ENCODE peak calls at places on chromosomes 16 and 17, in six cellular contexts. D, P, J, I, F and V are unnamed samples.

GRCh38 chr17:73710095-73710592 is 65.9 kb upstream of the SDK2 start:
- DNase-seq in I (peak; percentile 39), D (peak; percentile 4), F (peak; percentile 91), J (peak; percentile 36), P (peak; percentile 66), V (peak; percentile 82)

GRCh38 chr17:81135503-81136283 is 29.6 kb upstream of the PVALEF start:
- DNase-seq in J (no peak), D (no peak), P (no peak), I (no peak), F (no peak), V (no peak)

GRCh38 chr17:41844971-41845370 is 7.3 kb downstream of the KLHL10 start:
- DNase-seq in P (peak; percentile 44), J (no peak), F (no peak), D (peak; percentile 35), I (no peak), V (no peak)

GRCh38 chr17:75516255-75516618 is at the start of gene TSEN54:
- DNase-seq in P (peak; percentile 84), D (peak; percentile 79), J (peak; percentile 90), I (no peak), F (peak; percentile 95), V (peak; percentile 79)

GRCh38 chr17:18964018-18964351 is 12.0 kb downstream of the SLC5A10 start:
- DNase-seq in I (no peak), F (no peak), D (no peak), J (no peak), P (peak; percentile 99), V (no peak)

GRCh38 chr16:11629071-11630030 is 38.9 kb upstream of the SNN start:
- DNase-seq in D (peak; percentile 41), P (no peak), F (no peak), J (peak; percentile 37), I (no peak), V (no peak)

GRCh38 chr17:77490361-77491183 is 349.8 kb downstream of the SEC14L1 start:
- DNase-seq in P (no peak), J (no peak), F (no peak), I (no peak), D (no peak), V (no peak)

GRCh38 chr17:48915459-48916282 is 7.5 kb downstream of the UBE2Z start:
- DNase-seq in D (peak; percentile 93), J (peak; percentile 96), P (peak; percentile 50), F (no peak), I (no peak), V (no peak)

GRCh38 chr16:17233301-17234002 is 237.3 kb downstream of the XYLT1 start:
- DNase-seq in I (no peak), F (no peak), D (no peak), J (no peak), P (no peak), V (no peak)

GRCh38 chr17:77929871-77930436 is 28.5 kb upstream of the TNRC6C start:
- DNase-seq in J (no peak), I (no peak), D (no peak), F (no peak), P (no peak), V (no peak)

GRCh38 chr16:54946909-54947308 is 16.2 kb downstream of the IRX5 start:
- DNase-seq in F (no peak), P (no peak), D (no peak), J (no peak), I (no peak), V (no peak)

GRCh38 chr16:8548166-8548565 is 42.1 kb downstream of the TMEM114 start:
- DNase-seq in I (no peak), D (no peak), P (no peak), J (no peak), F (no peak), V (no peak)

GRCh38 chr17:31724619-31725018 is 134.4 kb downstream of the COPRS start:
- DNase-seq in D (peak; percentile 58), I (no peak), J (peak; percentile 93), P (no peak), F (no peak), V (no peak)

GRCh38 chr17:82097187-82097918 is 683 bp downstream of the FASN start:
- DNase-seq in D (peak; percentile 64), I (no peak), J (peak; percentile 54), F (no peak), P (peak; percentile 80), V (no peak)

GRCh38 chr17:74325376-74325742 is 667 bp upstream of the KIF19 start:
- DNase-seq in D (no peak), J (no peak), F (no peak), I (no peak), P (no peak), V (no peak)

GRCh38 chr16:2955438-2955778 is 8.7 kb upstream of the KREMEN2 start:
- DNase-seq in F (no peak), I (no peak), D (no peak), J (no peak), P (no peak), V (no peak)
- H3K18ac ChIP-seq in F (no peak overlapping the region), I (peak overlapping the region; percentile 19), D (no peak overlapping the region), J (no peak overlapping the region), P (no peak overlapping the region), V (no peak overlapping the region)

DNA sequence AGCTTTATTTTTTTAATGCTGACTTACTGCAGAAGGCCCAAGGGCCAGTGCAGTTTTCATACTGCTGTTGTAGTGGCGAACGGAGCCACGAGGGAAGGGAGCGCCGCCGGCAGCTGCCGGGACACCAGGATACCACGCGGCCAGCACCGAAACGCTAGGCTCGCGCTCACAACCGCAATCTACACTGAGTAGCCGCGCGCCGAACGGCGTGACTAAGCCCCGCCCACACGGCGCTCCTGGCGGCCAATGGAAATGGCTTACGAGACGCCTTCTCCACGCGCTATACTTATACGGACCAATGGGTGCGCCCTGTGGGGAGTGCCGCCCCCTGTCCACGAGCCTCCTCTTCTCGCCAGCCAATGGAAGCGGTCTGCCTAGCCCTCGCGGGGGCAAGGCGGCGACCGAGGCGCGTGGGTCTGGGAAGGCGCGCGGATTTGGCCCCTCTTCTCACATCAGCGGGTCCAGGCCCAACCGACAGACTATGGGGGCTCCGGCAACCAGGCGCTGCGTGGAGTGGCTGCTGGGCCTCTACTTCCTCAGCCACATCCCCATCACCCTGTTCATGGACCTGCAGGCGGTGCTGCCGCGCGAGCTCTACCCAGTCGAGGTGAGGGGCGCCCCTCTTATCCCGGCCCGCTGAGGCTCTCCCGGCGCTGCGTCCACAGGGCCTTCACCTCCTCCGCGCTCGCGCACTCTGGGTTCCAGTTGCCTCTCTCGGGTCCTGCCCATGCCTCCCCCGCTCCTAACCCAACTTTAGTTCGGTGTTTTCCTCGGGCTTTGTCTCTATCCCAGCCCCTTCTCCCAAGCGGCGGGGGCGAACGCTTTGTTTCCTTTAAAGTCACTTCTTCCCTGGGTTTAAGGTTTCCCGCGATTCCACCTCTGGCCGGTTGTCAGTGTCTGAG is at the start of gene TMEM97:
- DNase-seq in I (peak; percentile 73), J (peak; percentile 99), P (peak; percentile 99), D (peak; percentile 97), F (peak; percentile 98), V (peak; percentile 93)
- H2AK5ac ChIP-seq in I (peak within 1 kb of the TSS; percentile 17), J (no peak within 1 kb of the TSS), P (peak within 1 kb of the TSS; percentile 56), D (no peak within 1 kb of the TSS), F (no peak within 1 kb of the TSS), V (peak within 1 kb of the TSS; percentile 86)

GRCh38 chr16:50505714-50506542 is 42.3 kb upstream of the NKD1 start:
- DNase-seq in D (no peak), F (peak; percentile 38), J (no peak), P (no peak), I (no peak), V (peak; percentile 12)
- H3K18ac ChIP-seq in D (no peak overlapping the region), F (no peak overlapping the region), J (no peak overlapping the region), P (no peak overlapping the region), I (peak overlapping the region; percentile 95), V (peak overlapping the region; percentile 91)

GRCh38 chr16:48047755-48048154 is 108.0 kb downstream of the ABCC12 start:
- DNase-seq in I (no peak), F (no peak), D (no peak), J (no peak), P (no peak), V (no peak)
- H2AK5ac ChIP-seq in I (no peak overlapping the region), F (no peak overlapping the region), D (no peak overlapping the region), J (no peak overlapping the region), P (no peak overlapping the region), V (no peak overlapping the region)

GRCh38 chr16:50367777-50368409 is 895 bp downstream of the BRD7 start:
- DNase-seq in J (peak; percentile 10), D (no peak), P (no peak), I (no peak), F (no peak), V (no peak)

GRCh38 chr16:50369133-50369804 is 481 bp upstream of the BRD7 start:
- DNase-seq in P (no peak), J (no peak), I (no peak), F (no peak), D (no peak), V (no peak)

GRCh38 chr16:50371036-50371716 is 2.4 kb upstream of the BRD7 start:
- DNase-seq in P (no peak), D (no peak), J (no peak), F (no peak), I (no peak), V (no peak)

GRCh38 chr16:50366126-50366525 is 2.7 kb downstream of the BRD7 start:
- DNase-seq in F (no peak), J (no peak), P (no peak), I (no peak), D (no peak), V (no peak)

GRCh38 chr16:50368410-50369132 is at the start of gene BRD7:
- DNase-seq in I (no peak), D (peak; percentile 37), F (peak; percentile 74), J (peak; percentile 53), P (peak; percentile 20), V (peak; percentile 74)
- H3K18ac ChIP-seq in I (no peak within 1 kb of the TSS), D (peak within 1 kb of the TSS; percentile 69), F (no peak within 1 kb of the TSS), J (peak within 1 kb of the TSS; percentile 65), P (peak within 1 kb of the TSS; percentile 84), V (peak within 1 kb of the TSS; percentile 72)